ENCODE peak calls at places on chromosomes 11 and 22, in nine cellular contexts. B is EL; C is AG04450; N is stimulated activated CD8-positive, alpha-beta memory T cell treated with anti-CD3 and anti-CD28 coated beads, Interleukin-7, amount 100 ng/mL, for 1 hour; M is stomach; Y is stimulated activated CD4-positive, alpha-beta T cell treated with anti-CD3 and anti-CD28 coated beads, TNF-alpha, amount 100 ng/mL, for 24 hours; P is NCI-H1417; H is neuronal stem cell; S is activated CD4-positive, alpha-beta T cell treated with anti-CD3 and anti-CD28 coated beads for 36 hours. L is an unnamed sample.

GRCh38 chr22:39715778-39716495 is 145.4 kb downstream of the CACNA1I start:
- DNase-seq in B (no peak), C (no peak), N (no peak), M (no peak), Y (no peak), P (no peak), H (no peak), S (no peak), L (no peak)

GRCh38 chr11:121797496-121797895 is 318.5 kb downstream of the BLID start:
- DNase-seq in B (no peak), C (no peak), N (no peak), M (no peak), Y (no peak), P (no peak), H (no peak), S (no peak), L (no peak)

GRCh38 chr11:105960252-105961245 is 61.5 kb downstream of the MSANTD4 start:
- DNase-seq in B (no peak), C (no peak), N (no peak), M (no peak), Y (no peak), P (peak), H (no peak), S (no peak), L (peak)

GRCh38 chr11:63592975-63593395 is 21.2 kb downstream of the PLAAT3 start:
- DNase-seq in B (peak), C (no peak), N (no peak), M (no peak), Y (no peak), P (peak), H (no peak), S (peak), L (peak)

GRCh38 chr11:124538019-124538418 is 5.4 kb downstream of the OR8B12 start:
- DNase-seq in B (peak), C (peak), N (no peak), M (no peak), Y (no peak), P (no peak), H (no peak), S (no peak), L (no peak)

GRCh38 chr11:26143553-26144308 is 188.2 kb upstream of the ANO3 start:
- DNase-seq in B (no peak), C (no peak), N (no peak), M (no peak), Y (no peak), P (peak), H (no peak), S (no peak), L (no peak)

GRCh38 chr11:59707371-59707770 is 6.3 kb downstream of the OR10V1 start:
- DNase-seq in B (no peak), C (no peak), N (no peak), M (no peak), Y (no peak), P (no peak), H (no peak), S (no peak), L (no peak)

GRCh38 chr11:1041149-1041467 is 4.6 kb upstream of the MUC6 start:
- DNase-seq in B (no peak), C (no peak), N (no peak), M (no peak), Y (no peak), P (no peak), H (no peak), S (no peak), L (no peak)

GRCh38 chr11:5042091-5042490 is 4.2 kb upstream of the OR52J3 start:
- DNase-seq in B (no peak), C (no peak), N (no peak), M (no peak), Y (no peak), P (no peak), H (no peak), S (no peak), L (no peak)

GRCh38 chr22:27596133-27596905 is 205.2 kb downstream of the MN1 start:
- DNase-seq in B (no peak), C (no peak), N (no peak), M (no peak), Y (no peak), P (no peak), H (no peak), S (no peak), L (no peak)

GRCh38 chr11:117836077-117836960 is 11.8 kb upstream of the FXYD2 start:
- DNase-seq in B (no peak), C (no peak), N (no peak), M (peak), Y (no peak), P (no peak), H (no peak), S (no peak), L (no peak)

GRCh38 chr11:57131080-57131790 is 50.5 kb upstream of the LRRC55 start:
- DNase-seq in B (peak), C (no peak), N (no peak), M (peak), Y (no peak), P (peak), H (peak), S (peak), L (peak)

GRCh38 chr22:47049078-47049609 is 286.7 kb downstream of the TBC1D22A start:
- DNase-seq in B (no peak), C (no peak), N (no peak), M (no peak), Y (no peak), P (no peak), H (no peak), S (no peak), L (no peak)

GRCh38 chr11:112004389-112004788 is 20.8 kb upstream of the DLAT start:
- DNase-seq in B (peak), C (no peak), N (no peak), M (no peak), Y (no peak), P (no peak), H (no peak), S (peak), L (no peak)

GRCh38 chr11:130001491-130002351 is 914 bp downstream of the PRDM10 start:
- DNase-seq in B (peak), C (no peak), N (peak), M (peak), Y (peak), P (peak), H (peak), S (peak), L (peak)

GRCh38 chr11:61914471-61915171 is 2.7 kb downstream of the RAB3IL1 start:
- DNase-seq in B (no peak), C (no peak), N (no peak), M (no peak), Y (no peak), P (no peak), H (no peak), S (no peak), L (no peak)

GRCh38 chr11:63448646-63449045 is 42.3 kb downstream of the PLAAT5 start:
- DNase-seq in B (no peak), C (no peak), N (no peak), M (no peak), Y (no peak), P (no peak), H (no peak), S (no peak), L (no peak)

GRCh38 chr11:74749127-74749964 is 697 bp downstream of the RNF169 start:
- DNase-seq in B (peak), C (no peak), N (peak), M (peak), Y (no peak), P (peak), H (no peak), S (peak), L (peak)

GRCh38 chr11:23473782-23474181 is 613.5 kb upstream of the CCDC179 start:
- DNase-seq in B (no peak), C (no peak), N (no peak), M (no peak), Y (no peak), P (no peak), H (no peak), S (no peak), L (no peak)

GRCh38 chr11:125498521-125498920 is 2.5 kb upstream of the FEZ1 start:
- DNase-seq in B (no peak), C (no peak), N (no peak), M (no peak), Y (no peak), P (no peak), H (no peak), S (no peak), L (no peak)

GRCh38 chr11:7871056-7871455 is 60.0 kb downstream of the OR10A6 start:
- DNase-seq in B (peak), C (no peak), N (no peak), M (no peak), Y (no peak), P (no peak), H (no peak), S (no peak), L (no peak)